ENCODE peak calls at places on chromosomes 4 and X, in four cellular contexts. B is HTR-8/SVneo, L is aorta, K is A549. U is an unnamed sample.

GRCh38 chrX:17372052-17372451 is 2.9 kb upstream of the NHS start:
- DNase-seq in B (no peak), L (no peak), K (no peak), U (no peak)

GRCh38 chr4:159787901-159788300 is 685.0 kb downstream of the RAPGEF2 start:
- DNase-seq in B (no peak), L (no peak), K (no peak), U (no peak)

GRCh38 chr4:12580787-12581186 is 903.4 kb downstream of the RAB28 start:
- DNase-seq in B (no peak), L (no peak), K (no peak), U (no peak)

GRCh38 chrX:129777218-129777768 is 2.5 kb upstream of the SASH3 start:
- DNase-seq in B (no peak), L (no peak), K (no peak), U (peak; percentile 84)

GRCh38 chr4:41865981-41866798 is 69.0 kb upstream of the TMEM33 start:
- DNase-seq in B (no peak), L (no peak), K (no peak), U (no peak)

GRCh38 chrX:7432901-7433300 is 284.9 kb upstream of the PUDP start:
- DNase-seq in B (no peak), L (no peak), K (no peak), U (no peak)

GRCh38 chr4:13611283-13611842 is 16.2 kb downstream of the BOD1L1 start:
- DNase-seq in B (no peak), L (no peak), K (no peak), U (no peak)

GRCh38 chr4:2829933-2830451 is 13.7 kb upstream of the ADD1 start:
- DNase-seq in B (no peak), L (peak; percentile 69), K (no peak), U (peak; percentile 72)

GRCh38 chrX:24264383-24264782 is 49.5 kb downstream of the SUPT20HL2 start:
- DNase-seq in B (no peak), L (no peak), K (peak; percentile 39), U (no peak)

GRCh38 chr4:165301833-165302232 is 25.6 kb upstream of the MSMO1 start:
- DNase-seq in B (no peak), L (no peak), K (no peak), U (no peak)

U was measured in kidney.